ENCODE peak calls at places on chromosomes 11 and 22, in six cellular contexts. I, N, O, P, S and D are unnamed samples.
A peak's percentile ranks its signal among the peaks of the same experiment; 100 is the strongest.

GRCh38 chr11:44778200-44779100 is 51.7 kb downstream of the TSPAN18 start:
- DNase-seq in I (no peak), N (no peak), O (no peak), P (no peak), S (no peak), D (no peak)

GRCh38 chr22:45645526-45646414 is 25.9 kb upstream of the ATXN10 start:
- DNase-seq in I (peak; percentile 89), N (peak; percentile 67), O (peak; percentile 82), P (peak; percentile 97), S (peak; percentile 84), D (peak; percentile 83)

GRCh38 chr11:133516845-133517244 is 15.5 kb downstream of the OPCML start:
- DNase-seq in I (no peak), N (no peak), O (no peak), P (no peak), S (no peak), D (no peak)

GRCh38 chr22:45082795-45083194 is 73.0 kb upstream of the PHF21B start:
- DNase-seq in I (no peak), N (peak; percentile 10), O (peak; percentile 26), P (peak; percentile 81), S (no peak), D (no peak)

GRCh38 chr11:12457030-12457600 is 79.7 kb downstream of the PARVA start:
- DNase-seq in I (no peak), N (peak; percentile 26), O (peak; percentile 76), P (no peak), S (no peak), D (no peak)

GRCh38 chr11:2772544-2773031 is 72.8 kb upstream of the KCNQ1OT1 start:
- DNase-seq in I (no peak), N (peak; percentile 32), O (peak; percentile 74), P (no peak), S (no peak), D (peak; percentile 46)

GRCh38 chr22:48820481-48821345 is 1007.0 kb downstream of the BRD1 start:
- DNase-seq in I (no peak), N (no peak), O (no peak), P (no peak), S (no peak), D (peak; percentile 74)

GRCh38 chr22:37431366-37431765 is 4.1 kb upstream of the ELFN2 start:
- DNase-seq in I (no peak), N (no peak), O (no peak), P (no peak), S (no peak), D (no peak)

GRCh38 chr22:46761017-46761416 is 1.4 kb upstream of the TBC1D22A start:
- DNase-seq in I (no peak), N (no peak), O (no peak), P (no peak), S (no peak), D (peak; percentile 9)

GRCh38 chr11:3126207-3126865 is 38.8 kb downstream of the OSBPL5 start:
- DNase-seq in I (no peak), N (no peak), O (no peak), P (no peak), S (peak; percentile 40), D (peak; percentile 83)

GRCh38 chr11:72950685-72951084 is 136.5 kb downstream of the ATG16L2 start:
- DNase-seq in I (no peak), N (no peak), O (no peak), P (no peak), S (no peak), D (no peak)

GRCh38 chr11:59144579-59145345 is 2.1 kb downstream of the FAM111A start:
- DNase-seq in I (peak; percentile 88), N (peak; percentile 87), O (peak; percentile 88), P (peak; percentile 87), S (peak; percentile 85), D (no peak)

GRCh38 chr11:63762662-63763505 is 5.7 kb downstream of the ZFTA start:
- DNase-seq in I (peak; percentile 23), N (peak; percentile 71), O (peak; percentile 56), P (peak; percentile 77), S (peak; percentile 84), D (no peak)

GRCh38 chr11:70297341-70297740 is 26.9 kb downstream of the PPFIA1 start:
- DNase-seq in I (peak; percentile 34), N (no peak), O (no peak), P (no peak), S (no peak), D (no peak)

GRCh38 chr22:28172948-28173360 is 253.9 kb upstream of the PITPNB start:
- DNase-seq in I (no peak), N (no peak), O (peak; percentile 4), P (no peak), S (no peak), D (no peak)

GRCh38 chr22:25332386-25332785 is 112.9 kb downstream of the CRYBB2 start:
- DNase-seq in I (no peak), N (no peak), O (no peak), P (no peak), S (no peak), D (no peak)

GRCh38 chr22:35631597-35631996 is 14.5 kb upstream of the MB start:
- DNase-seq in I (peak; percentile 54), N (peak; percentile 48), O (peak; percentile 47), P (peak; percentile 85), S (peak; percentile 51), D (peak; percentile 51)

GRCh38 chr11:88655163-88655562 is 317.6 kb upstream of the CTSC start:
- DNase-seq in I (no peak), N (no peak), O (no peak), P (no peak), S (no peak), D (no peak)

GRCh38 chr22:41902932-41903421 is 11.9 kb downstream of the SHISA8 start:
- DNase-seq in I (no peak), N (no peak), O (no peak), P (no peak), S (no peak), D (no peak)

GRCh38 chr11:35013514-35014191 is 97.2 kb downstream of the PDHX start:
- DNase-seq in I (no peak), N (no peak), O (no peak), P (no peak), S (no peak), D (no peak)

GRCh38 chr11:8959546-8960166 is 4.6 kb downstream of the TMEM9B start:
- DNase-seq in I (peak; percentile 85), N (peak; percentile 91), O (peak; percentile 82), P (no peak), S (no peak), D (no peak)

GRCh38 chr11:125360066-125360465 is 136.0 kb downstream of the FEZ1 start:
- DNase-seq in I (no peak), N (no peak), O (no peak), P (no peak), S (no peak), D (no peak)

GRCh38 chr22:25068701-25069100 is 116.2 kb downstream of the KIAA1671 start:
- DNase-seq in I (no peak), N (no peak), O (no peak), P (no peak), S (no peak), D (no peak)

GRCh38 chr11:72812604-72812967 is 1.6 kb upstream of the ATG16L2 start:
- DNase-seq in I (no peak), N (no peak), O (no peak), P (no peak), S (no peak), D (no peak)

GRCh38 chr22:36636916-36637315 is 66.6 kb downstream of the CACNG2 start:
- DNase-seq in I (no peak), N (no peak), O (no peak), P (no peak), S (no peak), D (no peak)

GRCh38 chr22:48955351-48956311 is 872.0 kb downstream of the BRD1 start:
- DNase-seq in I (no peak), N (no peak), O (no peak), P (peak; percentile 42), S (no peak), D (peak; percentile 86)

DNA sequence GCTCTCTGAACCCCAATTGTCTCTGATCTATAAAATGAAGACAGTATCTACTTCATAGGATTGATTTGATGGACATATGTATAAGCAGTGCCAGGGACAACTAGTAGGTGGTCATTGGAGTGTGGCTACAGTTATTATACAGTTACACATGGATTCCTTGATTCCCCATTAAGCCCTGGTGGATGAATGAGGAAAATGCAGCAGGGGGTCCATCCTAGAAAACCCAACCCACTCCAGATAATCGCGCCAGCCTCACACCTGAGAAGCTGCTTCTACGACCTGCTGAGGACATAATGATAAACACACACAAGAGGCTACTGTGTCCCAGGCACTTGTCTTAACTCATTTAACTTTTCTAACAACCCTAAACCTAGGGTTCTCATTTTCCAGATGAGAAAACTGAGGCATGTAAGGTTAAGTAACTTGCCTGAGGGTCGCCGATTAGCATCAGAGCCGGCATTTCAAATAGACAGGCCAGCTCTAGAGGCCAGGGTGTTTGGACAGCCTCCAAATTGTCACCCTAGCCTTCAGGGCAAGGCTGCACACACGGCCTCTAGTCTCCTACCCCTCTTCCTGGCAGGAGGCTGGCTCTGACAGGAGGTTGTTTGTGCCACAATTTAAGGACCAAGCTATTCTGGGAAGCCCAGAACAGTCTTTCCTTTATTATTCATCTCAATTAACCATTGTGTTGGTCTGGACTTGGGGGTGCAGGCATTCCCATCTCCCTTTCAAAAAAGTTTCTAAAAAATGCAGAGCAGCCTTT is 3.8 kb upstream of the C11orf91 start:
- DNase-seq in I (no peak), N (no peak), O (no peak), P (no peak), S (no peak), D (no peak)
- TF ChIP-seq CTCF in I (no peak), N (no peak), O (no peak), P (no peak), S (no peak), D (peak; percentile 27)

GRCh38 chr22:22576244-22576988 is 17.4 kb upstream of the PRAME start:
- DNase-seq in I (peak; percentile 31), N (peak; percentile 68), O (peak; percentile 74), P (peak; percentile 86), S (peak; percentile 65), D (no peak)
- TF ChIP-seq CTCF in I (peak; percentile 26), N (peak; percentile 92), O (peak; percentile 93), P (peak; percentile 73), S (no peak), D (peak; percentile 83)

DNA sequence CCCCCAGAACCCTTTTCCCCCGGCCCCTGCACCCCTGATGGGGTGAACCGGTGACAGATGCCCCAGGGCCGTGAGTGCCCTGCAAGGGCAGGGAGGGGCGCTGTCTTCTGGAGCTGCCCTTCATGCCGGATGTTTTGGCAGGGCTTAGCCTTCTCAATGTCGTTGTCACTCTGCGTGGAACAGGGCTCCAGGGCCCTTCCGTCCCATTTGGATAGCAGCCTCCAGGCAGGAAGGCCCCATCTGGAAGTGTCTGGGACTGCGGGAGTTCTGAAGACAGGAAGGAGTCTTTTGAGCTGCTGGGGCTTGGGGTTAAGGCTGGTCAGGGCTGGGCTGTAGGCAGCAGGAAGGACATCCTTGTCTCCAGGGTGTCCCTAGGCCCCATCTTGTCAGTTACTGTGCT is 4.6 kb downstream of the FRMD8 start:
- DNase-seq in I (no peak), N (peak; percentile 46), O (peak; percentile 68), P (no peak), S (no peak), D (no peak)
- TF ChIP-seq CTCF in I (no peak), N (no peak), O (no peak), P (peak; percentile 29), S (no peak), D (peak; percentile 32)

DNA sequence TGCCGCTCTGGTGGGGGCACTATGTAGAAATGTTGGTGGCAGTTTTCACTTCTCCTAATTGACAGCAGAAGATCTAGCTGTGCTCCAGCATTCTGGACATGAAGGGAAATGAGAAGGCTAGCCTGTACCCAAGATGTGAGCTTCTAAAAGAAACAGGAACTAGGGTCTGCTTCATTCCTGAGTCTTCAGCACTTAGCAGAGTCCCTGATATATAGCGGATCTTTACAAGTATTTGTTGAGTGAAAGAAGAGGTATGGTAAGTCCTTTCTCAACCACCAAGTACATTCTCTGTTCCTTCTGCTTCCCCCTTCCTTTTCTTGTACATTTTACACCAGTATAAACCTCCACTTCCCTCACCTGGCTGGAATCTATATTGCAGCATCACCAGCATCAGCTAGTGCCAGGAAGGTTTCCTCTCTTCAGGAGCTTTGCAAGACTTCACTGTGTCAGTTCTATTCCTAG is 408.3 kb upstream of the CADM1 start:
- DNase-seq in I (no peak), N (no peak), O (no peak), P (no peak), S (no peak), D (no peak)
- TF ChIP-seq CTCF in I (peak; percentile 53), N (no peak), O (no peak), P (peak; percentile 68), S (no peak), D (peak; percentile 65)